ENCODE peak calls at places on chromosome 5, in six cellular contexts. One of them, this sample, is unnamed.
A peak's percentile ranks its signal among the peaks of the same experiment; 100 is the strongest.

GRCh38 chr5:133499896-133500295 is 112.4 kb downstream of the FSTL4 start:
- DNase-seq in AG04449: no peak
- DNase-seq in activated T-helper 1 cell treated with anti-CD3 and anti-CD28 coated beads, Interleukin-2, amount 50 U/mL, for 16 hours: no peak
- DNase-seq in HFF-Myc: no peak
- DNase-seq in NCI-H1417: peak; percentile 21
- DNase-seq in NCI-H1694 treated with DMSO at 0.1 percent for 48 hours: no peak
- DNase-seq in this sample: no peak

GRCh38 chr5:62199792-62200716 is 106.0 kb upstream of the KIF2A start:
- DNase-seq in AG04449: no peak
- DNase-seq in NCI-H1694 treated with DMSO at 0.1 percent for 48 hours: no peak
- DNase-seq in activated T-helper 1 cell treated with anti-CD3 and anti-CD28 coated beads, Interleukin-2, amount 50 U/mL, for 16 hours: no peak
- DNase-seq in NCI-H1417: no peak
- DNase-seq in HFF-Myc: no peak
- DNase-seq in this sample: no peak

GRCh38 chr5:154997746-154998145 is 15.8 kb upstream of the KIF4B start:
- DNase-seq in AG04449: no peak
- DNase-seq in NCI-H1694 treated with DMSO at 0.1 percent for 48 hours: no peak
- DNase-seq in HFF-Myc: no peak
- DNase-seq in activated T-helper 1 cell treated with anti-CD3 and anti-CD28 coated beads, Interleukin-2, amount 50 U/mL, for 16 hours: no peak
- DNase-seq in NCI-H1417: no peak
- DNase-seq in this sample: no peak

GRCh38 chr5:178642351-178642909 is 15.6 kb upstream of the CLK4 start:
- DNase-seq in AG04449: peak; percentile 92
- DNase-seq in HFF-Myc: peak; percentile 97
- DNase-seq in NCI-H1694 treated with DMSO at 0.1 percent for 48 hours: no peak
- DNase-seq in activated T-helper 1 cell treated with anti-CD3 and anti-CD28 coated beads, Interleukin-2, amount 50 U/mL, for 16 hours: no peak
- DNase-seq in NCI-H1417: peak; percentile 62
- DNase-seq in this sample: no peak

GRCh38 chr5:89374818-89375521 is 492.0 kb upstream of the MEF2C start:
- DNase-seq in AG04449: no peak
- DNase-seq in NCI-H1694 treated with DMSO at 0.1 percent for 48 hours: no peak
- DNase-seq in HFF-Myc: no peak
- DNase-seq in NCI-H1417: peak; percentile 72
- DNase-seq in activated T-helper 1 cell treated with anti-CD3 and anti-CD28 coated beads, Interleukin-2, amount 50 U/mL, for 16 hours: no peak
- DNase-seq in this sample: no peak

GRCh38 chr5:142770650-142771609 is 753 bp downstream of the ARHGAP26 start:
- DNase-seq in activated T-helper 1 cell treated with anti-CD3 and anti-CD28 coated beads, Interleukin-2, amount 50 U/mL, for 16 hours: peak; percentile 23
- DNase-seq in HFF-Myc: no peak
- DNase-seq in NCI-H1417: peak; percentile 75
- DNase-seq in AG04449: no peak
- DNase-seq in NCI-H1694 treated with DMSO at 0.1 percent for 48 hours: peak; percentile 13
- DNase-seq in this sample: peak; percentile 65

GRCh38 chr5:43192558-43193170 is 639 bp downstream of the NIM1K start:
- DNase-seq in AG04449: no peak
- DNase-seq in activated T-helper 1 cell treated with anti-CD3 and anti-CD28 coated beads, Interleukin-2, amount 50 U/mL, for 16 hours: no peak
- DNase-seq in NCI-H1694 treated with DMSO at 0.1 percent for 48 hours: no peak
- DNase-seq in NCI-H1417: peak; percentile 61
- DNase-seq in HFF-Myc: no peak
- DNase-seq in this sample: no peak

GRCh38 chr5:154506049-154506715 is 28.2 kb upstream of the HAND1 start:
- DNase-seq in NCI-H1417: no peak
- DNase-seq in activated T-helper 1 cell treated with anti-CD3 and anti-CD28 coated beads, Interleukin-2, amount 50 U/mL, for 16 hours: no peak
- DNase-seq in NCI-H1694 treated with DMSO at 0.1 percent for 48 hours: no peak
- DNase-seq in AG04449: no peak
- DNase-seq in HFF-Myc: no peak
- DNase-seq in this sample: no peak

GRCh38 chr5:135343417-135343816 is 55.6 kb downstream of the MACROH2A1 start:
- DNase-seq in AG04449: no peak
- DNase-seq in HFF-Myc: no peak
- DNase-seq in NCI-H1694 treated with DMSO at 0.1 percent for 48 hours: no peak
- DNase-seq in NCI-H1417: no peak
- DNase-seq in activated T-helper 1 cell treated with anti-CD3 and anti-CD28 coated beads, Interleukin-2, amount 50 U/mL, for 16 hours: no peak
- DNase-seq in this sample: no peak

GRCh38 chr5:140035881-140036280 is 7.2 kb downstream of the NRG2 start:
- DNase-seq in NCI-H1417: no peak
- DNase-seq in HFF-Myc: no peak
- DNase-seq in activated T-helper 1 cell treated with anti-CD3 and anti-CD28 coated beads, Interleukin-2, amount 50 U/mL, for 16 hours: no peak
- DNase-seq in AG04449: no peak
- DNase-seq in NCI-H1694 treated with DMSO at 0.1 percent for 48 hours: no peak
- DNase-seq in this sample: no peak

GRCh38 chr5:134138416-134139376 is 24.2 kb downstream of the TCF7 start:
- DNase-seq in activated T-helper 1 cell treated with anti-CD3 and anti-CD28 coated beads, Interleukin-2, amount 50 U/mL, for 16 hours: peak; percentile 3
- DNase-seq in HFF-Myc: no peak
- DNase-seq in NCI-H1417: no peak
- DNase-seq in NCI-H1694 treated with DMSO at 0.1 percent for 48 hours: no peak
- DNase-seq in AG04449: no peak
- DNase-seq in this sample: peak; percentile 16

GRCh38 chr5:14869286-14870164 is 2.1 kb downstream of the ANKH start:
- DNase-seq in HFF-Myc: no peak
- DNase-seq in NCI-H1694 treated with DMSO at 0.1 percent for 48 hours: no peak
- DNase-seq in activated T-helper 1 cell treated with anti-CD3 and anti-CD28 coated beads, Interleukin-2, amount 50 U/mL, for 16 hours: no peak
- DNase-seq in AG04449: no peak
- DNase-seq in NCI-H1417: peak; percentile 63
- DNase-seq in this sample: no peak

GRCh38 chr5:133907075-133907474 is 61.4 kb downstream of the C5orf15 start:
- DNase-seq in NCI-H1694 treated with DMSO at 0.1 percent for 48 hours: peak; percentile 83
- DNase-seq in HFF-Myc: no peak
- DNase-seq in activated T-helper 1 cell treated with anti-CD3 and anti-CD28 coated beads, Interleukin-2, amount 50 U/mL, for 16 hours: no peak
- DNase-seq in AG04449: no peak
- DNase-seq in NCI-H1417: peak; percentile 34
- DNase-seq in this sample: no peak

GRCh38 chr5:137146402-137146889 is 352.7 kb downstream of the SPOCK1 start:
- DNase-seq in AG04449: peak; percentile 99
- DNase-seq in NCI-H1417: peak; percentile 82
- DNase-seq in NCI-H1694 treated with DMSO at 0.1 percent for 48 hours: no peak
- DNase-seq in HFF-Myc: peak; percentile 83
- DNase-seq in activated T-helper 1 cell treated with anti-CD3 and anti-CD28 coated beads, Interleukin-2, amount 50 U/mL, for 16 hours: no peak
- DNase-seq in this sample: no peak

GRCh38 chr5:135114759-135115158 is 80.7 kb upstream of the PITX1 start:
- DNase-seq in NCI-H1694 treated with DMSO at 0.1 percent for 48 hours: no peak
- DNase-seq in activated T-helper 1 cell treated with anti-CD3 and anti-CD28 coated beads, Interleukin-2, amount 50 U/mL, for 16 hours: no peak
- DNase-seq in NCI-H1417: no peak
- DNase-seq in AG04449: no peak
- DNase-seq in HFF-Myc: no peak
- DNase-seq in this sample: no peak

GRCh38 chr5:145752534-145752933 is 82.6 kb downstream of the PRELID2 start:
- DNase-seq in HFF-Myc: no peak
- DNase-seq in NCI-H1694 treated with DMSO at 0.1 percent for 48 hours: no peak
- DNase-seq in NCI-H1417: no peak
- DNase-seq in AG04449: no peak
- DNase-seq in activated T-helper 1 cell treated with anti-CD3 and anti-CD28 coated beads, Interleukin-2, amount 50 U/mL, for 16 hours: no peak
- DNase-seq in this sample: no peak

GRCh38 chr5:124888050-124888506 is 141.6 kb upstream of the ZNF608 start:
- DNase-seq in activated T-helper 1 cell treated with anti-CD3 and anti-CD28 coated beads, Interleukin-2, amount 50 U/mL, for 16 hours: no peak
- DNase-seq in NCI-H1417: peak; percentile 19
- DNase-seq in NCI-H1694 treated with DMSO at 0.1 percent for 48 hours: peak; percentile 8
- DNase-seq in HFF-Myc: no peak
- DNase-seq in AG04449: no peak
- DNase-seq in this sample: no peak

GRCh38 chr5:59097116-59097515 is 514.2 kb downstream of the RAB3C start:
- DNase-seq in HFF-Myc: no peak
- DNase-seq in activated T-helper 1 cell treated with anti-CD3 and anti-CD28 coated beads, Interleukin-2, amount 50 U/mL, for 16 hours: no peak
- DNase-seq in NCI-H1417: no peak
- DNase-seq in NCI-H1694 treated with DMSO at 0.1 percent for 48 hours: no peak
- DNase-seq in AG04449: no peak
- DNase-seq in this sample: no peak

GRCh38 chr5:57066921-57067914 is 106.6 kb upstream of the GPBP1 start:
- DNase-seq in HFF-Myc: peak; percentile 72
- DNase-seq in activated T-helper 1 cell treated with anti-CD3 and anti-CD28 coated beads, Interleukin-2, amount 50 U/mL, for 16 hours: no peak
- DNase-seq in NCI-H1694 treated with DMSO at 0.1 percent for 48 hours: no peak
- DNase-seq in AG04449: no peak
- DNase-seq in NCI-H1417: no peak
- DNase-seq in this sample: no peak

GRCh38 chr5:176597417-176598389 is 12.3 kb downstream of the GPRIN1 start:
- DNase-seq in activated T-helper 1 cell treated with anti-CD3 and anti-CD28 coated beads, Interleukin-2, amount 50 U/mL, for 16 hours: no peak
- DNase-seq in NCI-H1694 treated with DMSO at 0.1 percent for 48 hours: no peak
- DNase-seq in NCI-H1417: no peak
- DNase-seq in AG04449: no peak
- DNase-seq in HFF-Myc: no peak
- DNase-seq in this sample: no peak

GRCh38 chr5:53782620-53783019 is 222.2 kb downstream of the NDUFS4 start:
- DNase-seq in NCI-H1417: peak; percentile 34
- DNase-seq in HFF-Myc: no peak
- DNase-seq in activated T-helper 1 cell treated with anti-CD3 and anti-CD28 coated beads, Interleukin-2, amount 50 U/mL, for 16 hours: no peak
- DNase-seq in NCI-H1694 treated with DMSO at 0.1 percent for 48 hours: no peak
- DNase-seq in AG04449: no peak
- DNase-seq in this sample: no peak

GRCh38 chr5:39543335-39543734 is 118.6 kb upstream of the DAB2 start:
- DNase-seq in NCI-H1694 treated with DMSO at 0.1 percent for 48 hours: no peak
- DNase-seq in HFF-Myc: no peak
- DNase-seq in NCI-H1417: no peak
- DNase-seq in AG04449: no peak
- DNase-seq in activated T-helper 1 cell treated with anti-CD3 and anti-CD28 coated beads, Interleukin-2, amount 50 U/mL, for 16 hours: no peak
- DNase-seq in this sample: no peak

GRCh38 chr5:176799488-176799887 is 10.9 kb upstream of the UNC5A start:
- DNase-seq in HFF-Myc: no peak
- DNase-seq in NCI-H1417: no peak
- DNase-seq in activated T-helper 1 cell treated with anti-CD3 and anti-CD28 coated beads, Interleukin-2, amount 50 U/mL, for 16 hours: no peak
- DNase-seq in NCI-H1694 treated with DMSO at 0.1 percent for 48 hours: no peak
- DNase-seq in AG04449: no peak
- DNase-seq in this sample: no peak

GRCh38 chr5:163888366-163888765 is 382.9 kb downstream of the MAT2B start:
- DNase-seq in AG04449: no peak
- DNase-seq in HFF-Myc: no peak
- DNase-seq in NCI-H1694 treated with DMSO at 0.1 percent for 48 hours: no peak
- DNase-seq in activated T-helper 1 cell treated with anti-CD3 and anti-CD28 coated beads, Interleukin-2, amount 50 U/mL, for 16 hours: no peak
- DNase-seq in NCI-H1417: no peak
- DNase-seq in this sample: no peak

GRCh38 chr5:52915176-52915875 is 73.8 kb upstream of the ITGA2 start:
- DNase-seq in NCI-H1694 treated with DMSO at 0.1 percent for 48 hours: peak; percentile 92
- DNase-seq in activated T-helper 1 cell treated with anti-CD3 and anti-CD28 coated beads, Interleukin-2, amount 50 U/mL, for 16 hours: peak; percentile 7
- DNase-seq in HFF-Myc: peak; percentile 60
- DNase-seq in AG04449: no peak
- DNase-seq in NCI-H1417: peak; percentile 78
- DNase-seq in this sample: no peak

GRCh38 chr5:150529147-150529546 is 21.2 kb downstream of the NDST1 start:
- DNase-seq in NCI-H1694 treated with DMSO at 0.1 percent for 48 hours: no peak
- DNase-seq in AG04449: no peak
- DNase-seq in activated T-helper 1 cell treated with anti-CD3 and anti-CD28 coated beads, Interleukin-2, amount 50 U/mL, for 16 hours: no peak
- DNase-seq in HFF-Myc: no peak
- DNase-seq in NCI-H1417: no peak
- DNase-seq in this sample: no peak

GRCh38 chr5:171821286-171821685 is 35.7 kb downstream of the SMIM23 start:
- DNase-seq in NCI-H1417: no peak
- DNase-seq in NCI-H1694 treated with DMSO at 0.1 percent for 48 hours: no peak
- DNase-seq in AG04449: no peak
- DNase-seq in HFF-Myc: no peak
- DNase-seq in activated T-helper 1 cell treated with anti-CD3 and anti-CD28 coated beads, Interleukin-2, amount 50 U/mL, for 16 hours: no peak
- DNase-seq in this sample: no peak

GRCh38 chr5:51326844-51327243 is 56.4 kb upstream of the ISL1 start:
- DNase-seq in activated T-helper 1 cell treated with anti-CD3 and anti-CD28 coated beads, Interleukin-2, amount 50 U/mL, for 16 hours: no peak
- DNase-seq in NCI-H1417: peak; percentile 17
- DNase-seq in AG04449: no peak
- DNase-seq in HFF-Myc: no peak
- DNase-seq in NCI-H1694 treated with DMSO at 0.1 percent for 48 hours: no peak
- DNase-seq in this sample: no peak

GRCh38 chr5:859798-860296 is 9.1 kb upstream of the ZDHHC11 start:
- DNase-seq in activated T-helper 1 cell treated with anti-CD3 and anti-CD28 coated beads, Interleukin-2, amount 50 U/mL, for 16 hours: no peak
- DNase-seq in AG04449: no peak
- DNase-seq in NCI-H1417: no peak
- DNase-seq in HFF-Myc: no peak
- DNase-seq in NCI-H1694 treated with DMSO at 0.1 percent for 48 hours: no peak
- DNase-seq in this sample: no peak

GRCh38 chr5:77620404-77620803 is 18.1 kb downstream of the OTP start:
- DNase-seq in activated T-helper 1 cell treated with anti-CD3 and anti-CD28 coated beads, Interleukin-2, amount 50 U/mL, for 16 hours: no peak
- DNase-seq in AG04449: no peak
- DNase-seq in NCI-H1417: peak; percentile 54
- DNase-seq in HFF-Myc: no peak
- DNase-seq in NCI-H1694 treated with DMSO at 0.1 percent for 48 hours: no peak
- DNase-seq in this sample: no peak

This sample was measured in breast epithelium.